ENCODE peak calls at places on chromosomes 13 and 19, in ten cellular contexts. X is left colon, T is kidney tubule cell, V is upper lobe of right lung, Q is T follicular helper cell, J is NCI-H187, P is glutamatergic neuron, G is hypothalamus, S is T-cell, K is left ventricle myocardium inferior. C is an unnamed sample.

GRCh38 chr19:49542446-49542845 is 14.6 kb downstream of the RCN3 start:
- DNase-seq in X (no peak), T (no peak), V (no peak), Q (no peak), J (no peak), P (no peak), G (no peak), S (no peak), K (no peak), C (no peak)

GRCh38 chr19:51163257-51163656 is 21.2 kb downstream of the SIGLEC7 start:
- DNase-seq in X (no peak), T (no peak), V (no peak), Q (no peak), J (no peak), P (no peak), G (no peak), S (no peak), K (no peak), C (no peak)

GRCh38 chr19:47232422-47233211 is 1.6 kb upstream of the BBC3 start:
- DNase-seq in X (peak), T (peak), V (no peak), Q (no peak), J (no peak), P (no peak), G (no peak), S (no peak), K (no peak), C (peak)

GRCh38 chr19:38039966-38040365 is 133.0 kb downstream of the SIPA1L3 start:
- DNase-seq in X (no peak), T (peak), V (no peak), Q (no peak), J (no peak), P (no peak), G (no peak), S (no peak), K (no peak), C (no peak)

GRCh38 chr19:4720037-4720700 is 3.5 kb downstream of the DPP9 start:
- DNase-seq in X (no peak), T (no peak), V (no peak), Q (no peak), J (no peak), P (no peak), G (no peak), S (no peak), K (no peak), C (no peak)

GRCh38 chr19:1690570-1691307 is 38.3 kb upstream of the TCF3 start:
- DNase-seq in X (peak), T (peak), V (peak), Q (peak), J (no peak), P (no peak), G (no peak), S (peak), K (no peak), C (peak)

GRCh38 chr19:38280030-38280921 is 15.9 kb downstream of the SPINT2 start:
- DNase-seq in X (no peak), T (no peak), V (no peak), Q (no peak), J (no peak), P (no peak), G (no peak), S (no peak), K (no peak), C (no peak)

GRCh38 chr19:41706741-41707501 is 1.5 kb upstream of the CEACAM5 start:
- DNase-seq in X (peak), T (peak), V (peak), Q (peak), J (peak), P (peak), G (peak), S (peak), K (peak), C (peak)

GRCh38 chr13:113305208-113305607 is 8.2 kb downstream of the LAMP1 start:
- DNase-seq in X (no peak), T (peak), V (no peak), Q (no peak), J (no peak), P (no peak), G (no peak), S (no peak), K (no peak), C (no peak)

GRCh38 chr13:104869501-104869900 is 1666.0 kb downstream of the EFNB2 start:
- DNase-seq in X (no peak), T (peak), V (no peak), Q (no peak), J (no peak), P (no peak), G (no peak), S (no peak), K (no peak), C (peak)

GRCh38 chr13:53200498-53201453 is 172.2 kb downstream of the OLFM4 start:
- DNase-seq in X (no peak), T (peak), V (peak), Q (no peak), J (no peak), P (peak), G (peak), S (no peak), K (peak), C (no peak)

GRCh38 chr19:40420766-40421467 is 4.9 kb downstream of the SERTAD1 start:
- DNase-seq in X (peak), T (peak), V (peak), Q (peak), J (peak), P (peak), G (peak), S (peak), K (peak), C (peak)

GRCh38 chr13:34076943-34077703 is 259.2 kb downstream of the RFC3 start:
- DNase-seq in X (no peak), T (peak), V (no peak), Q (no peak), J (no peak), P (no peak), G (no peak), S (no peak), K (no peak), C (no peak)

GRCh38 chr19:3507371-3508120 is 1.4 kb downstream of the FZR1 start:
- DNase-seq in X (peak), T (peak), V (no peak), Q (peak), J (no peak), P (peak), G (no peak), S (no peak), K (no peak), C (no peak)

GRCh38 chr13:40589285-40590109 is 76.9 kb downstream of the FOXO1 start:
- DNase-seq in X (peak), T (peak), V (no peak), Q (no peak), J (no peak), P (no peak), G (no peak), S (no peak), K (no peak), C (peak)

GRCh38 chr13:99386495-99386894 is 79.3 kb upstream of the GPR183 start:
- DNase-seq in X (no peak), T (no peak), V (no peak), Q (no peak), J (peak), P (no peak), G (no peak), S (no peak), K (no peak), C (peak)

GRCh38 chr13:98142427-98143156 is at the start of gene FARP1:
- DNase-seq in X (peak), T (peak), V (peak), Q (no peak), J (peak), P (peak), G (peak), S (no peak), K (peak), C (no peak)

GRCh38 chr13:100666124-100666523 is 8.5 kb downstream of the TMTC4 start:
- DNase-seq in X (no peak), T (no peak), V (no peak), Q (no peak), J (no peak), P (no peak), G (no peak), S (no peak), K (no peak), C (no peak)

GRCh38 chr19:11274533-11275086 is 12.3 kb upstream of the DOCK6 start:
- DNase-seq in X (no peak), T (no peak), V (no peak), Q (no peak), J (no peak), P (no peak), G (no peak), S (no peak), K (no peak), C (no peak)

GRCh38 chr13:39776439-39776838 is 121.0 kb downstream of the COG6 start:
- DNase-seq in X (no peak), T (peak), V (no peak), Q (no peak), J (no peak), P (no peak), G (no peak), S (no peak), K (no peak), C (no peak)

GRCh38 chr13:42028113-42028799 is 20.2 kb upstream of the DGKH start:
- DNase-seq in X (peak), T (peak), V (no peak), Q (no peak), J (no peak), P (no peak), G (no peak), S (no peak), K (no peak), C (no peak)

GRCh38 chr19:14954071-14954655 is 12.9 kb downstream of the OR7C2 start:
- DNase-seq in X (no peak), T (no peak), V (no peak), Q (no peak), J (no peak), P (no peak), G (no peak), S (no peak), K (no peak), C (no peak)

GRCh38 chr19:41192574-41193419 is at the start of gene CYP2S1:
- DNase-seq in X (peak), T (peak), V (peak), Q (no peak), J (no peak), P (peak), G (peak), S (peak), K (no peak), C (no peak)

GRCh38 chr13:83895994-83896580 is 13.8 kb upstream of the SLITRK1 start:
- DNase-seq in X (no peak), T (peak), V (no peak), Q (no peak), J (no peak), P (no peak), G (no peak), S (no peak), K (no peak), C (no peak)

GRCh38 chr19:42143341-42144234 is 11.3 kb upstream of the POU2F2 start:
- DNase-seq in X (no peak), T (peak), V (no peak), Q (no peak), J (no peak), P (no peak), G (no peak), S (no peak), K (no peak), C (peak)

GRCh38 chr13:97826421-97826965 is 127.0 kb upstream of the IPO5 start:
- DNase-seq in X (no peak), T (no peak), V (no peak), Q (no peak), J (no peak), P (no peak), G (no peak), S (no peak), K (no peak), C (no peak)

GRCh38 chr13:51958217-51958547 is 53.1 kb downstream of the ATP7B start:
- DNase-seq in X (peak), T (no peak), V (no peak), Q (no peak), J (no peak), P (no peak), G (no peak), S (no peak), K (no peak), C (no peak)

GRCh38 chr13:77429320-77430142 is 102.6 kb upstream of the MYCBP2 start:
- DNase-seq in X (no peak), T (no peak), V (no peak), Q (no peak), J (no peak), P (no peak), G (no peak), S (no peak), K (no peak), C (peak)

GRCh38 chr19:39506944-39507714 is 7.8 kb upstream of the SELENOV start:
- DNase-seq in X (no peak), T (peak), V (no peak), Q (no peak), J (peak), P (peak), G (peak), S (peak), K (no peak), C (peak)

GRCh38 chr13:64273780-64274179 is 2858.1 kb upstream of the PCDH20 start:
- DNase-seq in X (no peak), T (no peak), V (no peak), Q (no peak), J (no peak), P (no peak), G (no peak), S (no peak), K (no peak), C (no peak)

GRCh38 chr13:96229356-96229755 is 139.4 kb downstream of the HS6ST3 start:
- DNase-seq in X (no peak), T (peak), V (no peak), Q (no peak), J (no peak), P (no peak), G (no peak), S (no peak), K (no peak), C (no peak)

GRCh38 chr13:114100446-114101320 is 31.7 kb downstream of the RASA3 start:
- DNase-seq in X (peak), T (no peak), V (peak), Q (no peak), J (no peak), P (no peak), G (no peak), S (no peak), K (no peak), C (no peak)

GRCh38 chr19:15463865-15464371 is 426 bp downstream of the RASAL3 start:
- DNase-seq in X (no peak), T (no peak), V (no peak), Q (peak), J (no peak), P (no peak), G (no peak), S (peak), K (no peak), C (peak)

GRCh38 chr13:97142452-97142851 is 79.7 kb upstream of the MBNL2 start:
- DNase-seq in X (peak), T (peak), V (no peak), Q (no peak), J (no peak), P (no peak), G (no peak), S (no peak), K (peak), C (no peak)

GRCh38 chr13:32454886-32455593 is 27.1 kb upstream of the N4BP2L1 start:
- DNase-seq in X (no peak), T (no peak), V (no peak), Q (no peak), J (no peak), P (no peak), G (no peak), S (no peak), K (no peak), C (no peak)

C was measured in MV-4-11.